ENCODE peak calls at places on chromosome 2, in ten cellular contexts. F is GM13976, O is fibroblast of lung, X is neural progenitor cell, C is tibial nerve, Q is GM20000, R is left lung, V is RWPE2, L is endothelial cell, W is cardiac fibroblast. K is an unnamed sample.

GRCh38 chr2:52416340-52416739 is 1351.3 kb upstream of the CHAC2 start:
- DNase-seq in C (no peak), O (peak), Q (no peak), L (no peak), F (no peak), X (peak), R (no peak), W (peak), V (no peak), K (no peak)

GRCh38 chr2:46574457-46575354 is 95.3 kb downstream of the TMEM247 start:
- DNase-seq in R (no peak), X (no peak), O (peak), Q (peak), W (peak), V (no peak), C (no peak), L (no peak), F (peak), K (no peak)

GRCh38 chr2:209577376-209578357 is 153.8 kb downstream of the MAP2 start:
- DNase-seq in Q (no peak), X (peak), R (no peak), C (no peak), V (no peak), W (peak), L (no peak), F (no peak), O (peak), K (no peak)

GRCh38 chr2:229591611-229592010 is 122.7 kb downstream of the DNER start:
- DNase-seq in X (no peak), F (no peak), V (no peak), O (no peak), R (no peak), C (no peak), Q (no peak), L (no peak), W (no peak), K (no peak)

GRCh38 chr2:75565523-75566449 is 5.0 kb upstream of the EVA1A start:
- DNase-seq in C (no peak), F (no peak), Q (no peak), R (no peak), L (no peak), O (no peak), W (peak), V (no peak), X (no peak), K (no peak)

GRCh38 chr2:233040174-233040530 is 7.7 kb downstream of the NEU2 start:
- DNase-seq in W (no peak), C (no peak), R (no peak), L (no peak), V (no peak), X (no peak), Q (no peak), O (no peak), F (no peak), K (no peak)

GRCh38 chr2:88281302-88282217 is 111.4 kb downstream of the THNSL2 start:
- DNase-seq in X (peak), L (no peak), F (no peak), V (no peak), C (peak), Q (no peak), O (no peak), R (no peak), W (no peak), K (no peak)

GRCh38 chr2:218645126-218645525 is 14.3 kb downstream of the ZNF142 start:
- DNase-seq in F (no peak), C (no peak), X (no peak), L (no peak), V (no peak), Q (no peak), W (peak), R (no peak), O (peak), K (no peak)

GRCh38 chr2:180257247-180257646 is 250.2 kb upstream of the CWC22 start:
- DNase-seq in X (no peak), C (no peak), Q (no peak), F (no peak), W (no peak), O (no peak), V (no peak), R (no peak), L (no peak), K (no peak)

GRCh38 chr2:28390241-28390856 is 2.3 kb upstream of the FOSL2 start:
- DNase-seq in V (peak), X (peak), C (peak), W (peak), R (peak), O (peak), Q (peak), L (peak), F (peak), K (peak)

GRCh38 chr2:190858817-190859216 is 21.8 kb upstream of the GLS start:
- DNase-seq in X (no peak), R (no peak), O (peak), C (no peak), F (no peak), V (no peak), Q (no peak), W (peak), L (no peak), K (no peak)

GRCh38 chr2:55430536-55430935 is 10.9 kb upstream of the CCDC88A start:
- DNase-seq in W (no peak), R (no peak), O (peak), L (no peak), C (no peak), V (no peak), Q (no peak), F (no peak), X (no peak), K (no peak)

GRCh38 chr2:26346454-26347053 is at the start of gene ADGRF3:
- DNase-seq in Q (peak), C (peak), X (peak), V (no peak), L (peak), W (peak), F (peak), R (peak), O (peak), K (peak)

GRCh38 chr2:239040152-239040761 is 192.4 kb downstream of the TWIST2 start:
- DNase-seq in R (peak), W (no peak), C (no peak), X (no peak), O (no peak), F (no peak), V (peak), L (no peak), Q (no peak), K (no peak)

GRCh38 chr2:208906330-208906729 is 499.7 kb downstream of the PTH2R start:
- DNase-seq in L (no peak), C (no peak), W (no peak), O (no peak), V (no peak), R (no peak), Q (no peak), X (no peak), F (no peak), K (no peak)

GRCh38 chr2:62382757-62383156 is 123.2 kb downstream of the TMEM17 start:
- DNase-seq in L (no peak), R (no peak), Q (no peak), W (peak), X (no peak), C (no peak), V (no peak), F (no peak), O (no peak), K (no peak)

GRCh38 chr2:85753035-85753524 is 711 bp upstream of the ATOH8 start:
- DNase-seq in Q (no peak), V (peak), W (no peak), F (no peak), L (no peak), C (no peak), R (no peak), O (no peak), X (peak), K (no peak)

GRCh38 chr2:197092431-197092830 is 165.9 kb upstream of the PGAP1 start:
- DNase-seq in W (peak), C (peak), V (no peak), X (no peak), L (no peak), Q (no peak), F (no peak), O (peak), R (no peak), K (no peak)

GRCh38 chr2:27381577-27382181 is 1.1 kb upstream of the ZNF513 start:
- DNase-seq in X (peak), C (no peak), Q (no peak), V (peak), F (no peak), O (no peak), L (no peak), W (no peak), R (no peak), K (no peak)

GRCh38 chr2:105655244-105655643 is 89.5 kb upstream of the NCK2 start:
- DNase-seq in Q (no peak), X (no peak), F (no peak), C (no peak), O (no peak), V (no peak), L (no peak), W (peak), R (no peak), K (no peak)

GRCh38 chr2:122237506-122237905 is 482.1 kb downstream of the TSN start:
- DNase-seq in C (no peak), F (no peak), W (no peak), O (no peak), X (no peak), V (no peak), L (no peak), R (no peak), Q (no peak), K (no peak)

GRCh38 chr2:20213651-20214565 is 11.0 kb downstream of the SDC1 start:
- DNase-seq in Q (peak), O (no peak), X (no peak), F (no peak), R (no peak), W (no peak), V (no peak), C (no peak), L (no peak), K (no peak)

GRCh38 chr2:229191413-229191812 is 79.7 kb downstream of the PID1 start:
- DNase-seq in Q (no peak), V (no peak), X (no peak), W (no peak), L (no peak), O (no peak), F (no peak), C (no peak), R (no peak), K (no peak)

GRCh38 chr2:231717281-231718180 is 9.2 kb downstream of the PTMA start:
- DNase-seq in R (no peak), C (no peak), L (no peak), W (peak), V (no peak), O (no peak), X (no peak), F (peak), Q (peak), K (peak)

GRCh38 chr2:128477891-128478290 is 159.2 kb upstream of the HS6ST1 start:
- DNase-seq in R (no peak), C (no peak), Q (no peak), F (no peak), O (no peak), W (no peak), X (no peak), V (no peak), L (no peak), K (no peak)

GRCh38 chr2:197559656-197560055 is 43.8 kb downstream of the MOB4 start:
- DNase-seq in L (no peak), F (no peak), Q (no peak), V (no peak), O (no peak), R (no peak), W (no peak), X (no peak), C (no peak), K (no peak)

GRCh38 chr2:188378551-188378950 is 86.9 kb downstream of the GULP1 start:
- DNase-seq in V (no peak), L (no peak), C (no peak), O (peak), Q (no peak), R (no peak), W (no peak), F (no peak), X (no peak), K (no peak)

GRCh38 chr2:149420053-149420963 is 89.9 kb downstream of the LYPD6 start:
- DNase-seq in X (no peak), F (no peak), C (no peak), V (no peak), W (no peak), R (no peak), L (no peak), O (peak), Q (no peak), K (no peak)

GRCh38 chr2:160227252-160227651 is 27.2 kb upstream of the ITGB6 start:
- DNase-seq in Q (no peak), R (no peak), V (no peak), L (no peak), C (no peak), F (no peak), W (peak), O (peak), X (no peak), K (no peak)

GRCh38 chr2:231884438-231885140 is 41.6 kb downstream of the NPPC start:
- DNase-seq in R (no peak), L (no peak), C (no peak), V (no peak), O (no peak), X (no peak), Q (no peak), W (no peak), F (no peak), K (no peak)

GRCh38 chr2:239466046-239466754 is 65.4 kb upstream of the HDAC4 start:
- DNase-seq in R (no peak), F (no peak), V (peak), L (no peak), X (peak), C (no peak), O (no peak), Q (no peak), W (no peak), K (no peak)

GRCh38 chr2:28293416-28293815 is 99.2 kb upstream of the FOSL2 start:
- DNase-seq in X (peak), Q (no peak), C (no peak), W (no peak), R (no peak), O (no peak), F (no peak), V (no peak), L (no peak), K (no peak)

GRCh38 chr2:120358734-120359465 is 13.0 kb downstream of the INHBB start:
- DNase-seq in R (peak), X (no peak), W (no peak), O (no peak), C (no peak), Q (no peak), V (no peak), F (no peak), L (no peak), K (no peak)

GRCh38 chr2:177758591-177759371 is 313.8 kb downstream of the PDE11A start:
- DNase-seq in C (peak), Q (no peak), L (peak), R (no peak), W (peak), O (peak), V (no peak), X (peak), F (no peak), K (peak)

GRCh38 chr2:190792956-190793888 is 87.4 kb upstream of the GLS start:
- DNase-seq in W (no peak), F (no peak), O (no peak), V (no peak), Q (no peak), L (no peak), R (no peak), C (no peak), X (no peak), K (peak)

GRCh38 chr2:26491563-26492167 is 13.7 kb upstream of the OTOF start:
- DNase-seq in L (no peak), X (no peak), Q (no peak), V (no peak), W (peak), F (no peak), O (no peak), C (no peak), R (no peak), K (no peak)

GRCh38 chr2:148812306-148812705 is 62.7 kb upstream of the KIF5C start:
- DNase-seq in Q (no peak), F (no peak), W (peak), X (no peak), O (peak), V (no peak), C (no peak), L (no peak), R (no peak), K (no peak)

GRCh38 chr2:45505138-45505537 is 105.9 kb downstream of the SRBD1 start:
- DNase-seq in C (no peak), O (no peak), Q (no peak), V (no peak), R (no peak), F (no peak), W (no peak), X (peak), L (no peak), K (no peak)

GRCh38 chr2:205682239-205683021 is at the start of gene NRP2:
- DNase-seq in F (peak), Q (peak), O (peak), C (peak), R (peak), W (peak), V (peak), X (peak), L (peak), K (peak)

DNA sequence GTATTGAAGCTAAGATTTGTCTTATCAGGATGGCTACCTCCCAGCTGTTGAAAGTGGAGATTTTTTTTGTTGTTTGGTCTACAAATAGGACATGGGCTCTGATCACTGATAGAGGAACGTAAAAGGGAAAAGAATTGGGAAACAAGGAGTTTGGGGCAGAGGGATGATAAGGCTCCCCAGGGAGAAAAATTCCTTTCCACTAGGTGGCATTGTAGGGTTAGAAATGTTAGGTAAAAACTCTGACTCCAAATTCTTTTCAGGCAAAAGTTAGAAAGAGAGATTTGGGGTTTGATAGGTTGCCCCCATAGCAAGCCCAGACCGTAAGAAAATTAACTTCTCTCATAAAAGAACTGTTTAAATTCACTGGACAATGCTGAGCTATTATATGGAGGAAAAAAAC is 19.8 kb downstream of the CMPK2 start:
- DNase-seq in F (no peak), L (no peak), W (no peak), C (no peak), Q (no peak), X (no peak), V (no peak), O (no peak), R (no peak), K (no peak)
- TF ChIP-seq CTCF in F (no peak), L (no peak), W (no peak), C (no peak), Q (no peak), X (no peak), V (no peak), O (no peak), R (no peak), K (peak)

GRCh38 chr2:171433763-171434670 is at the start of the genes DCAF17 and METTL8:
- DNase-seq in O (peak), R (peak), Q (peak), X (peak), W (peak), L (peak), F (peak), V (peak), C (peak), K (peak)
- TF ChIP-seq CTCF in O (peak), R (no peak), Q (peak), X (peak), W (peak), L (peak), F (peak), V (peak), C (peak), K (peak)

GRCh38 chr2:225660262-225661091 is 261.0 kb downstream of the NYAP2 start:
- DNase-seq in C (peak), X (peak), R (peak), L (peak), W (peak), Q (peak), V (peak), F (peak), O (peak), K (peak)
- TF ChIP-seq CTCF in C (peak), X (peak), R (peak), L (peak), W (peak), Q (peak), V (peak), F (peak), O (peak), K (peak)

GRCh38 chr2:64989982-64990614 is 899 bp downstream of the SLC1A4 start:
- DNase-seq in V (no peak), F (peak), L (no peak), X (peak), W (no peak), C (peak), R (no peak), Q (no peak), O (no peak), K (peak)

GRCh38 chr2:64989126-64989981 is at the start of gene SLC1A4:
- DNase-seq in L (peak), O (peak), R (peak), W (peak), Q (peak), V (peak), F (peak), C (peak), X (peak), K (peak)

GRCh38 chr2:64987001-64987962 is 1.9 kb upstream of the SLC1A4 start:
- DNase-seq in V (no peak), R (no peak), Q (peak), C (no peak), F (peak), O (peak), X (no peak), W (peak), L (no peak), K (no peak)

GRCh38 chr2:64987963-64988419 is 1.2 kb upstream of the SLC1A4 start:
- DNase-seq in F (no peak), X (no peak), R (no peak), Q (no peak), L (no peak), V (no peak), W (no peak), C (no peak), O (peak), K (no peak)

DNA sequence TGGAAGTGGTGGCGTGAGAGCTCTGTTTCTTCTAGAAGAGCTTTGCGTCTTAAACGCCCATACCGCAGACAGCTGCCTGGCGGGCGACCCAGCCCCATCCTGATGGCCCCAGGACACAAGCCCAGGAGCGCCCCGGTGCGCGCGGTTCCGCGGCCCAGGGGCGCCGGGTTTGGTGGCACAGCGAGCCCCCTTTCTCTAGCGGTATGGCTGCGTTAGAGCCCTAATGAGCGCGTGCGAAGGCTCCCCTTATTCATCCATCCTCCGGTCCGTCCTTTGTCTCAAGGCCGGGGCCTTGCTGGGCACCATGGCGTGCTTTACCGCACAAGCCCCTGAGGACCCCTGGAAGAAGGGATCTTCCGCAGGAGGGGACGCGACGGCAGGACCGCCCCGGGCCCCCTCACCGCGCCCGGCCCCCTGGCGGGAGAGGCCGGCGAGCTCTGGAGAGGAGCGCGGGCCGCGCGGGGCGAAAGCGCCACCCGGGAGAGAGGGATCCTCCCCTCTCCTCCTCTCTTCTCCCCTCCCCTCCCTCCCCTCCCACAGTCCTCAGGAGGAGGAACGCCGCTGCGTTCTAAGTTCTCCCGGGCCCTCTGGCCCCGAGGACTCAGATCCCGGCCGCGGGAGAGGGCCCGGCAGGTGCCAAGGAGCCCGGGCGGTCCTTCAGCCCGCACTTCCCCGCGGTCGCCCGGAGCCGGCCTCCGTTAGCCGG is 626 bp upstream of the SLC1A4 start:
- DNase-seq in V (peak), O (peak), F (peak), C (peak), W (peak), X (peak), Q (peak), R (peak), L (peak), K (peak)
- TF ChIP-seq CTCF in V (peak), O (peak), F (no peak), C (no peak), W (peak), X (peak), Q (peak), R (no peak), L (no peak), K (peak)

GRCh38 chr2:38613849-38614213 is 11.1 kb upstream of the HNRNPLL start:
- DNase-seq in R (no peak), C (no peak), W (no peak), F (no peak), L (no peak), V (no peak), O (no peak), X (no peak), Q (no peak), K (no peak)

GRCh38 chr2:38613126-38613848 is 10.6 kb upstream of the HNRNPLL start:
- DNase-seq in F (no peak), X (no peak), C (no peak), V (no peak), Q (no peak), O (peak), R (no peak), W (no peak), L (no peak), K (no peak)

GRCh38 chr2:38610851-38611801 is 8.4 kb upstream of the HNRNPLL start:
- DNase-seq in Q (peak), R (no peak), V (no peak), O (peak), W (no peak), F (peak), X (no peak), L (no peak), C (no peak), K (peak)

GRCh38 chr2:38619458-38620164 is 16.9 kb upstream of the HNRNPLL start:
- DNase-seq in L (no peak), R (no peak), F (peak), X (no peak), W (peak), C (no peak), V (no peak), O (peak), Q (peak), K (no peak)

GRCh38 chr2:38615237-38615636 is 12.5 kb upstream of the HNRNPLL start:
- DNase-seq in O (peak), Q (no peak), V (no peak), W (peak), R (no peak), L (no peak), F (no peak), C (no peak), X (no peak), K (no peak)
- TF ChIP-seq CTCF in O (no peak), Q (no peak), V (no peak), W (no peak), R (no peak), L (no peak), F (no peak), C (no peak), X (no peak), K (no peak)